ENCODE peak calls at places on chromosomes 2 and 18, in eight cellular contexts. E is mesendoderm; I is CD8-positive, alpha-beta memory T cell; B is tibial artery; P is Panc1; T is kidney; G is CD4-positive, alpha-beta memory T cell; D is IMR-90. J is an unnamed sample.

GRCh38 chr18:2028986-2029385 is 542.3 kb downstream of the METTL4 start:
- DNase-seq in E (peak), I (no peak), B (no peak), P (no peak), T (no peak), G (no peak), D (no peak), J (no peak)

GRCh38 chr2:41595235-41595634 is 452.6 kb upstream of the PKDCC start:
- DNase-seq in E (no peak), I (no peak), B (no peak), P (no peak), T (no peak), G (no peak), D (no peak), J (no peak)

GRCh38 chr2:235002198-235003095 is 50.6 kb downstream of the SH3BP4 start:
- DNase-seq in E (peak), I (no peak), B (no peak), P (no peak), T (no peak), G (no peak), D (peak), J (no peak)

GRCh38 chr2:218301176-218301819 is 9.0 kb upstream of the TMBIM1 start:
- DNase-seq in E (peak), I (peak), B (peak), P (peak), T (peak), G (peak), D (peak), J (peak)

GRCh38 chr2:234732404-234733092 is 219.3 kb upstream of the SH3BP4 start:
- DNase-seq in E (no peak), I (no peak), B (no peak), P (no peak), T (no peak), G (no peak), D (no peak), J (no peak)

GRCh38 chr2:61853848-61854434 is at the start of gene FAM161A:
- DNase-seq in E (peak), I (peak), B (peak), P (peak), T (peak), G (peak), D (peak), J (peak)

GRCh38 chr2:9770308-9771100 is 72.8 kb upstream of the TAF1B start:
- DNase-seq in E (peak), I (no peak), B (peak), P (peak), T (no peak), G (peak), D (peak), J (peak)

GRCh38 chr2:138071720-138072719 is 107.7 kb downstream of the HNMT start:
- DNase-seq in E (peak), I (no peak), B (no peak), P (no peak), T (no peak), G (no peak), D (peak), J (no peak)

GRCh38 chr2:112089375-112089774 is 34.3 kb downstream of the TMEM87B start:
- DNase-seq in E (no peak), I (no peak), B (no peak), P (no peak), T (no peak), G (no peak), D (no peak), J (no peak)

GRCh38 chr2:112095654-112096053 is 40.6 kb downstream of the TMEM87B start:
- DNase-seq in E (no peak), I (no peak), B (no peak), P (no peak), T (no peak), G (no peak), D (no peak), J (no peak)

GRCh38 chr2:112096098-112096497 is 41.0 kb downstream of the TMEM87B start:
- DNase-seq in E (peak), I (no peak), B (no peak), P (no peak), T (no peak), G (no peak), D (no peak), J (no peak)

GRCh38 chr2:112092286-112093041 is 37.4 kb downstream of the TMEM87B start:
- DNase-seq in E (peak), I (no peak), B (no peak), P (no peak), T (no peak), G (no peak), D (peak), J (no peak)

DNA sequence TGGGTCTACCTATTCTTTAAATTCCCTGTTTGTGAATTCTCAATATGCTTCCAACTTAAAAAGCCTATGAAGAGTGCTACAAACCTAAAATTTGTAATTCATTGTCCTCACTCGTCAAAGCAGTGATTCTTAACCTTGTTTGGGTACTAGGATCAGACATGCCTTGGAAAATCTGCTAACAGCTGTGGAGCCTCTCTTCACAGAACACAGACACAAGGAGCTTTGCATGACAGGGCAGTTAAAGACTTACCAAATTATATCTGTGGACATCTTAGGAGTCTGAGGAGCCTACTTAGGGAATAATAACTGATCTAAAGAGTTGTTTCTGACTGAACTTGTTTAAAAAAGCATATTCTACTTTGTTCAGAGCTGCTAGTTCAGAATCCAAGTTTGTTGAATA is 38.1 kb downstream of the TMEM87B start:
- DNase-seq in E (no peak), I (no peak), B (no peak), P (no peak), T (no peak), G (no peak), D (peak), J (no peak)
- H3K27ac ChIP-seq in E (no peak), I (no peak), B (no peak), P (no peak), T (no peak), G (no peak), D (peak), J (no peak)

GRCh38 chr2:53840580-53840979 is 19.2 kb downstream of the GPR75 start:
- DNase-seq in E (no peak), I (no peak), B (no peak), P (no peak), T (no peak), G (no peak), D (no peak), J (no peak)

GRCh38 chr2:53848062-53848461 is 11.7 kb downstream of the GPR75 start:
- DNase-seq in E (no peak), I (no peak), B (no peak), P (no peak), T (no peak), G (no peak), D (no peak), J (no peak)

GRCh38 chr2:53842891-53843290 is 16.9 kb downstream of the GPR75 start:
- DNase-seq in E (no peak), I (no peak), B (no peak), P (no peak), T (no peak), G (no peak), D (no peak), J (no peak)

DNA sequence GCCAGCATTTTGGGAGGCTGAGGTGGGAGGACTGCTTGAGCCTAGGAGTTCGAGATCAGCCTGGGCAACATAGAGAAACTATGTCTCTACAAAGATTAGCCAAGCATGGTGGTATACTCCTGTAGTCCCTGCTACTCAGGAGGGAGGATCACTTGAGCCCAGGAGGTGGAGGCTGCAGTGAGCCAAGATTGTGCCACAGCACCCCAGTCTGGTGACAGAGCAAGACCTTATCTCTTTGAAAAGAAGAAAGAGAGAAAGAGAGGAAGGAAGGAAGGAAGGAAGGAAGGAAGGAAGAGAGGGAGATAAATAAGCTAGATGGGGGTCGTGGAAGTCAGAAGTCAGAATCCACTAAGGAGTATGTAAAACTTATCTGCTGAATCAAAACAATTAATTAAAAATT is 16.2 kb downstream of the GPR75 start:
- DNase-seq in E (no peak), I (no peak), B (no peak), P (no peak), T (no peak), G (no peak), D (no peak), J (no peak)
- H3K27ac ChIP-seq in E (no peak), I (no peak), B (no peak), P (no peak), T (no peak), G (no peak), D (no peak), J (no peak)

GRCh38 chr2:96158554-96158940 is 13.3 kb upstream of the DUSP2 start:
- DNase-seq in E (no peak), I (no peak), B (no peak), P (no peak), T (no peak), G (no peak), D (no peak), J (peak)
- H3K27ac ChIP-seq in E (no peak), I (no peak), B (no peak), P (no peak), T (no peak), G (no peak), D (no peak), J (no peak)

GRCh38 chr2:20027260-20027677 is 14.8 kb upstream of the MATN3 start:
- DNase-seq in E (no peak), I (no peak), B (no peak), P (no peak), T (no peak), G (no peak), D (no peak), J (no peak)
- H3K27ac ChIP-seq in E (no peak), I (no peak), B (peak), P (no peak), T (no peak), G (no peak), D (no peak), J (no peak)